ENCODE peak calls at places on chromosomes 4 and X, in nine cellular contexts. One of them, this sample, is unnamed. For H3K4me1, the result is how much of the 10 kb centered on the place peaks cover.

GRCh38 chr4:55078987-55079386 is 46.4 kb downstream of the KDR start:
- DNase-seq in body of pancreas: no peak
- DNase-seq in naive thymus-derived CD4-positive, alpha-beta T cell: no peak
- DNase-seq in lower lobe of right lung: no peak
- DNase-seq in aorta: peak
- DNase-seq in Panc1: no peak
- DNase-seq in suprapubic skin: no peak
- DNase-seq in mucosa of descending colon: no peak
- DNase-seq in pancreas: no peak
- DNase-seq in this sample: no peak

GRCh38 chr4:73275318-73275654 is 16.7 kb upstream of the ANKRD17 start:
- DNase-seq in body of pancreas: peak
- DNase-seq in naive thymus-derived CD4-positive, alpha-beta T cell: no peak
- DNase-seq in lower lobe of right lung: no peak
- DNase-seq in aorta: no peak
- DNase-seq in Panc1: no peak
- DNase-seq in suprapubic skin: no peak
- DNase-seq in mucosa of descending colon: no peak
- DNase-seq in pancreas: no peak
- DNase-seq in this sample: no peak

GRCh38 chr4:87011340-87012034 is 76.7 kb downstream of the AFF1 start:
- DNase-seq in body of pancreas: no peak
- DNase-seq in naive thymus-derived CD4-positive, alpha-beta T cell: no peak
- DNase-seq in lower lobe of right lung: no peak
- DNase-seq in aorta: no peak
- DNase-seq in Panc1: peak
- DNase-seq in suprapubic skin: no peak
- DNase-seq in mucosa of descending colon: no peak
- DNase-seq in pancreas: no peak
- DNase-seq in this sample: no peak

GRCh38 chrX:71909956-71910355 is 689 bp upstream of the NHSL2 start:
- DNase-seq in body of pancreas: no peak
- DNase-seq in naive thymus-derived CD4-positive, alpha-beta T cell: no peak
- DNase-seq in lower lobe of right lung: no peak
- DNase-seq in aorta: no peak
- DNase-seq in Panc1: no peak
- DNase-seq in suprapubic skin: no peak
- DNase-seq in mucosa of descending colon: no peak
- DNase-seq in pancreas: no peak
- DNase-seq in this sample: peak

GRCh38 chrX:53050841-53051240 is 2.3 kb downstream of the GPR173 start:
- DNase-seq in body of pancreas: no peak
- DNase-seq in naive thymus-derived CD4-positive, alpha-beta T cell: no peak
- DNase-seq in lower lobe of right lung: no peak
- DNase-seq in aorta: no peak
- DNase-seq in Panc1: no peak
- DNase-seq in suprapubic skin: no peak
- DNase-seq in mucosa of descending colon: no peak
- DNase-seq in pancreas: no peak
- DNase-seq in this sample: no peak

GRCh38 chrX:40468033-40468979 is 112.5 kb upstream of the ATP6AP2 start:
- DNase-seq in body of pancreas: peak
- DNase-seq in naive thymus-derived CD4-positive, alpha-beta T cell: no peak
- DNase-seq in lower lobe of right lung: peak
- DNase-seq in aorta: no peak
- DNase-seq in Panc1: peak
- DNase-seq in suprapubic skin: no peak
- DNase-seq in mucosa of descending colon: peak
- DNase-seq in pancreas: no peak
- DNase-seq in this sample: peak

GRCh38 chr4:176134670-176135069 is 60.7 kb downstream of the SPATA4 start:
- DNase-seq in body of pancreas: no peak
- DNase-seq in naive thymus-derived CD4-positive, alpha-beta T cell: no peak
- DNase-seq in lower lobe of right lung: no peak
- DNase-seq in aorta: no peak
- DNase-seq in Panc1: no peak
- DNase-seq in suprapubic skin: no peak
- DNase-seq in mucosa of descending colon: no peak
- DNase-seq in pancreas: no peak
- DNase-seq in this sample: no peak

GRCh38 chrX:83008415-83008814 is 499.7 kb upstream of the POU3F4 start:
- DNase-seq in body of pancreas: no peak
- DNase-seq in naive thymus-derived CD4-positive, alpha-beta T cell: no peak
- DNase-seq in lower lobe of right lung: no peak
- DNase-seq in aorta: no peak
- DNase-seq in Panc1: no peak
- DNase-seq in suprapubic skin: no peak
- DNase-seq in mucosa of descending colon: no peak
- DNase-seq in pancreas: no peak
- DNase-seq in this sample: no peak

GRCh38 chr4:88240297-88240714 is 44.1 kb downstream of the PPM1K start:
- DNase-seq in body of pancreas: peak
- DNase-seq in naive thymus-derived CD4-positive, alpha-beta T cell: no peak
- DNase-seq in lower lobe of right lung: peak
- DNase-seq in aorta: no peak
- DNase-seq in Panc1: no peak
- DNase-seq in suprapubic skin: no peak
- DNase-seq in mucosa of descending colon: peak
- DNase-seq in pancreas: no peak
- DNase-seq in this sample: peak

GRCh38 chrX:66200050-66200664 is 36.1 kb downstream of the HEPH start:
- DNase-seq in body of pancreas: no peak
- DNase-seq in naive thymus-derived CD4-positive, alpha-beta T cell: no peak
- DNase-seq in lower lobe of right lung: no peak
- DNase-seq in aorta: no peak
- DNase-seq in Panc1: no peak
- DNase-seq in suprapubic skin: no peak
- DNase-seq in mucosa of descending colon: peak
- DNase-seq in pancreas: no peak
- DNase-seq in this sample: no peak

GRCh38 chrX:117196481-117196880 is 733.7 kb upstream of the CT83 start:
- DNase-seq in body of pancreas: no peak
- DNase-seq in naive thymus-derived CD4-positive, alpha-beta T cell: no peak
- DNase-seq in lower lobe of right lung: no peak
- DNase-seq in aorta: no peak
- DNase-seq in Panc1: no peak
- DNase-seq in suprapubic skin: no peak
- DNase-seq in mucosa of descending colon: no peak
- DNase-seq in pancreas: no peak
- DNase-seq in this sample: no peak

GRCh38 chr4:142402156-142402555 is 443.9 kb downstream of the INPP4B start:
- DNase-seq in body of pancreas: no peak
- DNase-seq in naive thymus-derived CD4-positive, alpha-beta T cell: no peak
- DNase-seq in lower lobe of right lung: no peak
- DNase-seq in aorta: no peak
- DNase-seq in Panc1: no peak
- DNase-seq in suprapubic skin: no peak
- DNase-seq in mucosa of descending colon: no peak
- DNase-seq in pancreas: no peak
- DNase-seq in this sample: no peak

GRCh38 chrX:16312761-16313623 is 145.7 kb downstream of the MAGEB17 start:
- DNase-seq in body of pancreas: no peak
- DNase-seq in naive thymus-derived CD4-positive, alpha-beta T cell: no peak
- DNase-seq in lower lobe of right lung: no peak
- DNase-seq in aorta: no peak
- DNase-seq in Panc1: no peak
- DNase-seq in suprapubic skin: no peak
- DNase-seq in mucosa of descending colon: no peak
- DNase-seq in pancreas: no peak
- DNase-seq in this sample: no peak

GRCh38 chr4:185839770-185840169 is 27.8 kb upstream of the SORBS2 start:
- DNase-seq in body of pancreas: no peak
- DNase-seq in naive thymus-derived CD4-positive, alpha-beta T cell: no peak
- DNase-seq in lower lobe of right lung: no peak
- DNase-seq in aorta: no peak
- DNase-seq in Panc1: no peak
- DNase-seq in suprapubic skin: no peak
- DNase-seq in mucosa of descending colon: no peak
- DNase-seq in pancreas: no peak
- DNase-seq in this sample: no peak

GRCh38 chr4:147778942-147779341 is 47.1 kb downstream of the ARHGAP10 start:
- DNase-seq in body of pancreas: no peak
- DNase-seq in naive thymus-derived CD4-positive, alpha-beta T cell: no peak
- DNase-seq in lower lobe of right lung: no peak
- DNase-seq in aorta: no peak
- DNase-seq in Panc1: no peak
- DNase-seq in suprapubic skin: no peak
- DNase-seq in mucosa of descending colon: no peak
- DNase-seq in pancreas: no peak
- DNase-seq in this sample: no peak
- H3K4me1 ChIP-seq in body of pancreas: under half
- H3K4me1 ChIP-seq in naive thymus-derived CD4-positive, alpha-beta T cell: under half
- H3K4me1 ChIP-seq in lower lobe of right lung: under half
- H3K4me1 ChIP-seq in aorta: under half
- H3K4me1 ChIP-seq in Panc1: under half
- H3K4me1 ChIP-seq in suprapubic skin: under half
- H3K4me1 ChIP-seq in mucosa of descending colon: under half
- H3K4me1 ChIP-seq in pancreas: under half
- H3K4me1 ChIP-seq in this sample: under half

DNA sequence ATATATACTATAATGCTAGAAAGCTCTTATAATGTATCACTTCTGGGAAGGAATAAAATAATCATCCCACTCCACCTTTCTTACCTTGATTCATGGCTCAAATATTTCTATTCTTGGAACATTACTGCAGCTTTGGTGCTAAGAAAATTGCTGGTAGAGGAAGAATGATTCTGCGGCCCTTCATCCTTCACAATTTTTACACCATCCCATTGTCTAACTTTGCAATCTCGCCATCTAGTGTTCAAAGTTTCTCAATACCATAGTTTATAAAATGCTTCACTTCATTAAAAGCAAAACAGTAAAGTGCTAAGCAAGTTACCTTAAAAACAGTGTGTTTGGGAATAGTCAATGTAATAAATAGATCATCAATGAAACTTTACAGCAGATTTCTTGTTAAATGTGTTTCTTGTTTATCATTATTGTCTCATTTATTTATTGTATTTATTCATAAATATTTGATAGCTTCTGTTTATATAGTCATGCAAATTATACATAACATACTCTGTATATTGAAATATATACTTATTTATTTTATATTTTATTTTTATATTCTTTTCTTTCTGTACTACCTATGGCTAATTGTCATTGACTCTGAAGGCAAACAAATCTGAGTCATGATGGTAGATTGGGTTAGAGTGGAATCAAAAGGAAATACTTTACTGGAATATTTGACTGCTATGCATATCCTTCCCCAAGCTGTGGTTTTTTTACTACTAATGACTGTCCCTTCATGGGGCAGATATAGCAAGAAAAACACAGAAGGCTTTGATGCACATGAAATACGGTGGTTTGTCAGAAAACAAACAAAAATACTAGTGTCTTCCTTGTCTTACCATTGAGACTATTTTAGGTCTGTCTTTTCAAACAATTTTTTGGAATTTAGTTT is 390.7 kb downstream of the MAPK10 start:
- DNase-seq in body of pancreas: no peak
- DNase-seq in naive thymus-derived CD4-positive, alpha-beta T cell: no peak
- DNase-seq in lower lobe of right lung: no peak
- DNase-seq in aorta: no peak
- DNase-seq in Panc1: no peak
- DNase-seq in suprapubic skin: no peak
- DNase-seq in mucosa of descending colon: peak
- DNase-seq in pancreas: no peak
- DNase-seq in this sample: no peak
- H3K4me1 ChIP-seq in body of pancreas: under half
- H3K4me1 ChIP-seq in naive thymus-derived CD4-positive, alpha-beta T cell: under half
- H3K4me1 ChIP-seq in lower lobe of right lung: under half
- H3K4me1 ChIP-seq in aorta: under half
- H3K4me1 ChIP-seq in Panc1: under half
- H3K4me1 ChIP-seq in suprapubic skin: under half
- H3K4me1 ChIP-seq in mucosa of descending colon: under half
- H3K4me1 ChIP-seq in pancreas: under half
- H3K4me1 ChIP-seq in this sample: under half

DNA sequence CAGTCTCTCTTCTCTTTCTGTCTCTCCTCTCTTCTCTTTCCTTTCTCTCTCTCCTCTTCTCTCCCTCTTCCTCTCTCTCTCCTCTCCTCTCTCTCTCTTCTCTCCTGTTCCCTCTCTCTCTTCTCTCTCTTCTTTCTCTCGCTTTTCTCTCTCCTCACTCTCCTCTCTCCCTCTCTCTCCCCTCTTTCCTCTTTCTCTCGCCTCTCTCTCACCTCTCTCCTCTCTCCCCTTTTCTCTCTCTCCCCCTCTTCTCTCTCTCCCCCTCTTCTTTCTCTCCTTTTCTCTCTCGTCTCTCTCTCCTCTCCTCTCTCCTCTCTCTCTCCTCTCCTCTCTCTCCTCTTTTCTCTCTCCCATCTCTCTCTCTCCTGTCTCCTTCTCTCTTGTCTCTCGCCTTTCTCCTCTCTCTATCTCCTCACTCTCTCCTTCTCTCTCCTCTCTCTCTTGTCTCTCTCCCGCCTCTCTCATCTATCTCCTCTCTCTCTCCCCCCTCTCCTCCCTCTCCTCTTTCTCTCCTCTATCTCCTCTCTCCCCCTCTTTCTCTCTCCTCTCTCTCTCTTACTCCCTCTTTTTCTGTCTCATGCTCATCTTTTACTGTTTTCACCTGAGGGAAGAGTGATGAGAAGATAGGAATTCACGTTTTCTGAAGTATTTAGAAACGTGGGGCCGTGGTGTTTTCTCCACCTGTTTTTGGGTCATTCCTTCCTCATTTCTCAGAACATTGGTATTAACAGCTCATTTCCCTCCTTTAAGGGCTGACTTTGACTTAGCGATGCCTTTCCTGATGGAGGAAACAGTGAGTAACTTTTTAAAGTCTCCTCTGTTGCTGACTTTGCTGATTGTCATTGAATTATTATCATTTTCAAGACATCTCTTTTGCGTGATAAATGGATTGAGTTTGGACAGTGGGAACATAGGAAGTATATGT is 80.6 kb upstream of the CD99 start:
- DNase-seq in body of pancreas: no peak
- DNase-seq in naive thymus-derived CD4-positive, alpha-beta T cell: no peak
- DNase-seq in lower lobe of right lung: no peak
- DNase-seq in aorta: no peak
- DNase-seq in Panc1: no peak
- DNase-seq in suprapubic skin: no peak
- DNase-seq in mucosa of descending colon: no peak
- DNase-seq in pancreas: no peak
- DNase-seq in this sample: no peak
- H3K4me1 ChIP-seq in body of pancreas: under half
- H3K4me1 ChIP-seq in naive thymus-derived CD4-positive, alpha-beta T cell: under half
- H3K4me1 ChIP-seq in lower lobe of right lung: under half
- H3K4me1 ChIP-seq in aorta: under half
- H3K4me1 ChIP-seq in Panc1: under half
- H3K4me1 ChIP-seq in suprapubic skin: under half
- H3K4me1 ChIP-seq in mucosa of descending colon: under half
- H3K4me1 ChIP-seq in pancreas: under half
- H3K4me1 ChIP-seq in this sample: under half

DNA sequence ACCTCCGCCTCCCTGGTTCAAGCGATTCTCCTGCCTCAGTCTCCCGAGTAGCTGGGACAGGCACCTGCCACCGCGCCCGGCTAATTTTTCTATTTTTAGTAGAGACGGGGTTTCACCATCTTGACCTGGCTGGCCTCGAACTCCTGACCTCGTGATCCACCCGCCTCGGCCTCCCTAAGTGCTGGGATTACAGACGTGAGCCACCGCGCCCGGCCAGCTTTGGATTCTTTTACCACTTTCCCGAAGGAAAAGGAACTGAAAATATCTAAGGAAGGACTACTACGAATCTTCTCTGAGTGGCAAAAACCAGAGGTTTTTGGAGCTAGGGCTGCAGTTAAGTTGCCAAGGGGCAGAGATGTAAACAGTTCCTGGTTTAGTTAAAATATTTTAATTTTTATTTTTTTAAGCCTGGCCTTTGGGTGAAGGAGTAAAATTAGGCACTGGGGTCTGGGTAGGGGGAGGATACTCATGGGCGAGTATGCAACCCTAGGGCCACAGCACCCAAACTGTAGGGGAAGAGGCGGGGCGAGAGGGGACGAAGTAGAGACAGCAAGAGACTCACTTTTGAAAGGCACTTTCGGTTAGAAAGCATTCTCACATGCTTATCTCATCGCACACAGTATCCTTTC is 525 bp upstream of the CISD2 start:
- DNase-seq in body of pancreas: peak
- DNase-seq in naive thymus-derived CD4-positive, alpha-beta T cell: no peak
- DNase-seq in lower lobe of right lung: peak
- DNase-seq in aorta: no peak
- DNase-seq in Panc1: no peak
- DNase-seq in suprapubic skin: no peak
- DNase-seq in mucosa of descending colon: peak
- DNase-seq in pancreas: no peak
- DNase-seq in this sample: peak
- H3K4me1 ChIP-seq in body of pancreas: under half
- H3K4me1 ChIP-seq in naive thymus-derived CD4-positive, alpha-beta T cell: under half
- H3K4me1 ChIP-seq in lower lobe of right lung: under half
- H3K4me1 ChIP-seq in aorta: under half
- H3K4me1 ChIP-seq in Panc1: under half
- H3K4me1 ChIP-seq in suprapubic skin: under half
- H3K4me1 ChIP-seq in mucosa of descending colon: under half
- H3K4me1 ChIP-seq in pancreas: under half
- H3K4me1 ChIP-seq in this sample: under half

This sample was measured in sigmoid colon.